ENCODE peak calls at places on chromosome 6, in four cellular contexts. X is PC-3, I is trophoblast cell, E is HCT116. H is an unnamed sample.

GRCh38 chr6:143504369-143504768 is 7.2 kb downstream of the FUCA2 start:
- DNase-seq in X (no peak), I (no peak), E (no peak), H (no peak)

GRCh38 chr6:21586760-21587181 is 6.8 kb upstream of the SOX4 start:
- DNase-seq in I (no peak), E (no peak), X (no peak), H (no peak)

GRCh38 chr6:13044390-13044789 is 283.9 kb downstream of the TBC1D7 start:
- DNase-seq in E (peak; percentile 38), X (no peak), I (peak; percentile 95), H (peak; percentile 75)

GRCh38 chr6:70844301-70844700 is 112.6 kb downstream of the B3GAT2 start:
- DNase-seq in I (no peak), E (no peak), X (no peak), H (no peak)

GRCh38 chr6:106122941-106123337 is 36.8 kb downstream of the PRDM1 start:
- DNase-seq in I (no peak), E (no peak), X (no peak), H (no peak)

GRCh38 chr6:85685713-85686112 is 43.0 kb upstream of the SYNCRIP start:
- DNase-seq in X (no peak), E (no peak), I (no peak), H (no peak)

GRCh38 chr6:111087871-111088667 is 766 bp downstream of the SLC16A10 start:
- DNase-seq in E (peak; percentile 10), I (no peak), X (no peak), H (no peak)

GRCh38 chr6:56775498-56776166 is 132.9 kb upstream of the DST start:
- DNase-seq in I (no peak), E (no peak), X (no peak), H (no peak)

GRCh38 chr6:117072134-117072533 is 193.2 kb upstream of the VGLL2 start:
- DNase-seq in X (peak; percentile 50), I (no peak), E (no peak), H (no peak)

GRCh38 chr6:160400426-160400825 is 52.2 kb downstream of the SLC22A3 start:
- DNase-seq in E (no peak), X (no peak), I (no peak), H (no peak)

GRCh38 chr6:3001773-3002293 is 2.1 kb downstream of the NQO2 start:
- DNase-seq in I (peak; percentile 37), E (peak; percentile 71), X (peak; percentile 89), H (peak; percentile 93)

GRCh38 chr6:150068173-150068785 is 642 bp downstream of the ULBP3 start:
- DNase-seq in I (no peak), X (no peak), E (no peak), H (no peak)

GRCh38 chr6:150072201-150072600 is 3.3 kb upstream of the ULBP3 start:
- DNase-seq in E (peak; percentile 90), I (peak; percentile 94), X (peak; percentile 88), H (peak; percentile 84)

GRCh38 chr6:150070236-150070860 is 1.4 kb upstream of the ULBP3 start:
- DNase-seq in I (no peak), E (no peak), X (peak; percentile 59), H (no peak)

GRCh38 chr6:150069707-150070106 is 786 bp upstream of the ULBP3 start:
- DNase-seq in I (no peak), E (no peak), X (no peak), H (no peak)

DNA sequence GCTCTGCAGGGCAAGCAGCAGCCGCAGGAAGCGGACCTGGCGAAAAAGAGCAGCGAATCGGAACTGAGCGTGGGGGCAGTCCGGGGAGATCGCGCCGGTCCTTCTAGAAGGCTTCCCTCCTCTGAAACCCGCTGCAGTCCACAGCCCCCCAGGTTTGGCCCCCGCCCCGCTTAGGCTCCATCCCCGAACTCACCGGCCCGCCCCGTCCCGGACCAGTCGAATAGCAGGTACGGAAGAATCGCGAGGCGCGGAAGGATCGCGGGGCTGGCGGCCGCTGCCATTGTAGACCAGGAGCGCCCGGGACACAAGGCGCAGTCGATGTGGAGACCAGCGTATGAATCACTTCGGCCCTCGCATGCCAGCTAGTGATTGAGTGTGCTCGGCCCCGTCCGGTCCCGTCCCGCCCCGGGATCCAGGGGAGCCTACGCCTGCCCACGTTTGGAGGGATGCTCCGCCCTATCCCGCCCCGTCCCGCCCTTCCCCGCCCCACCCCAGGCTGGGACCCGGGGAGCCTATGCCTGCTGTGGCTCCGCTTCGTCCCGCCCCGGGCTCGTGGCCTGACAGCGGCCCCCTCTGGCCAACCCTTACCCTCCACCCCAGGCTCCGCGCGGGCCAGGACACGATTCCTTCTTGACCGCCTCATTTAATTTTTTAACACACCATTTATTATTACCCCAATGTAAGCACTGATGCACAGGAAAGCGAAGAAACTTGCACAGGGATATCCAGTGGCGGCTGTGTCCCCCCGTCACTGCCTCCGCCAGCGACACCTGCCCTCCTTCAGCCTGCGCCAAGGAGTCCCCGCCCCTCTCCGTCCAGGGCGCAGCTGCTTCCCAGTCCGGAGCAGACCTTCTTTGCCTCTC is at the start of gene ULBP3:
- DNase-seq in E (peak; percentile 89), I (peak; percentile 95), X (peak; percentile 93), H (peak; percentile 81)
- H2AFZ ChIP-seq in E (peak within 1 kb of the TSS; percentile 86), I (peak within 1 kb of the TSS; percentile 56), X (peak within 1 kb of the TSS; percentile 95), H (peak within 1 kb of the TSS; percentile 36)

DNA sequence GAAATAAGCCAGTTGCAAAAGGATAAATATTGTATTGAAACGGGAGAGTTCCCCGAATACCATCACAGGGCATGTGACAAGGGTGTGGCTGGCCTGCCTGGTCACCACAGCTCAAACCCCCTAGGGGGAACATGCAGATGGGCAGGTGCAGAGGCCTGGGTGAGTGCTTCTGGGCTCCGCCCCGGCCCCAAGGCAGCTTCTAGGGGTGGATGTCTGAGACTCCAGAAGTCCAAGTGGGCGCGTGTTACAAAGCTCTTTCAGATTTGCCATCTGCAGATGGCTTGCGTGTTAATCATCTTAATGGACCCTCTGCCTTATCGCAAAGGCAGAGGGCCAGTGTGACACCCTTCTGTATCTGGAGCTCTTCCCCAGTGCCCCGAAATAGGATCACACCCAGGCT is 559.2 kb upstream of the IMPG1 start:
- DNase-seq in X (no peak), E (no peak), I (peak; percentile 26), H (no peak)
- H2AFZ ChIP-seq in X (no peak overlapping the region), E (no peak overlapping the region), I (no peak overlapping the region), H (no peak overlapping the region)

GRCh38 chr6:163094881-163095280 is 319.6 kb upstream of the QKI start:
- DNase-seq in X (no peak), I (no peak), E (no peak), H (no peak)
- H2AFZ ChIP-seq in X (no peak overlapping the region), I (no peak overlapping the region), E (no peak overlapping the region), H (no peak overlapping the region)

DNA sequence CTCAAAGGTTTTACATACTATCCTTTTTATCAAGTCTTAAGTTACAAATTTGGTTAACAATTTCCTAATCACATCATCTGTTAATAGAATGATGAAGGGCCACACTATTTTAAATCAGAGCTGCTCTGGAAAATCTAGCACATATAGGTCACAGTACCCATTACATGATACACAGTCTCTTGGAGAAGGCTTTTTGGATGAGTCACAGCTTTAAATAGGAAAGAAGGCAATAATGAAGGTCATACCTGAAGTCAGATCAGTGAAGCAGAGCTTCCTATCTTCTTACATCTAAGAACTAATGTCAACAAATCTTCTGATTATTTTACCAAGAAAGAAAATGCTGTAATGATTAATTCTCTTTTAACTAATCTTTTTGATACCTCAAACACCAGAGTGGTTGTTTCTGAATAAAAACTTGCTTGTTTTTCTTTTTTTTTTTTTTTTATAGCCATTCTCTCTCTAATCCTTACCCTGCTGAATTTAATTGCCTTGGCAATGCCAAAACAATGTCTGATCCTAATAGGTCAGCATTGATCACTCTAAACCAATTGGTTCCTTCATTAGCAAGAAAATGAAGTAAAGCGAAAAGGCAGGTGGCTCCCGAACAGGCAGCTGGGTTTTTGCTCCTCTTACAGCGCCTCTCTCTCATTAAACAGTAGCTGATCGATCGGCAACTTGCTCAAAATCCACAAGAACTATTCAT is 248.4 kb downstream of the BTBD9 start:
- DNase-seq in X (peak; percentile 65), I (no peak), E (peak; percentile 13), H (no peak)
- H2AFZ ChIP-seq in X (no peak overlapping the region), I (no peak overlapping the region), E (no peak overlapping the region), H (no peak overlapping the region)